ENCODE peak calls at places on chromosomes 5 and 9, in four cellular contexts. V is stimulated activated CD4-positive, alpha-beta T cell treated with anti-CD3 and anti-CD28 coated beads, Interleukin-12 subunit alpha, Interleukin-12 subunit beta, amount 100 ng/mL, for 4 hours; H is mammary epithelial cell; F is hypothalamus. U is an unnamed sample.

GRCh38 chr9:122197882-122198281 is 30.9 kb downstream of the LHX6 start:
- DNase-seq in V (no peak), H (no peak), F (no peak), U (no peak)

GRCh38 chr5:20833081-20833627 is 845.2 kb upstream of the CDH18 start:
- DNase-seq in V (no peak), H (no peak), F (no peak), U (no peak)

GRCh38 chr5:176405656-176406435 is 10.5 kb downstream of the CLTB start:
- DNase-seq in V (no peak), H (no peak), F (no peak), U (no peak)

GRCh38 chr5:69238760-69239251 is 4.1 kb downstream of the CDK7 start:
- DNase-seq in V (no peak), H (peak; percentile 91), F (no peak), U (no peak)

GRCh38 chr9:712643-713042 is 128.9 kb upstream of the DMRT1 start:
- DNase-seq in V (no peak), H (no peak), F (no peak), U (no peak)

GRCh38 chr5:73515232-73515631 is 17.0 kb downstream of the BTF3 start:
- DNase-seq in V (no peak), H (peak; percentile 58), F (no peak), U (peak; percentile 55)

GRCh38 chr5:92674322-92674721 is 906.7 kb downstream of the NR2F1-AS1 start:
- DNase-seq in V (no peak), H (no peak), F (no peak), U (no peak)

GRCh38 chr9:942805-943580 is 33.5 kb upstream of the DMRT3 start:
- DNase-seq in V (no peak), H (no peak), F (no peak), U (no peak)

GRCh38 chr5:31412324-31412723 is 119.6 kb downstream of the DROSHA start:
- DNase-seq in V (no peak), H (no peak), F (no peak), U (no peak)

GRCh38 chr5:142245776-142246175 is 79.0 kb downstream of the SPRY4 start:
- DNase-seq in V (no peak), H (no peak), F (no peak), U (no peak)

GRCh38 chr5:61414806-61415205 is 82.7 kb downstream of the ZSWIM6 start:
- DNase-seq in V (no peak), H (no peak), F (no peak), U (no peak)

GRCh38 chr5:14449052-14449661 is 132.4 kb upstream of the OTULINL start:
- DNase-seq in V (no peak), H (peak; percentile 7), F (no peak), U (no peak)

GRCh38 chr9:13758876-13759275 is 479.4 kb upstream of the MPDZ start:
- DNase-seq in V (no peak), H (no peak), F (no peak), U (no peak)

GRCh38 chr9:100013573-100013972 is 85.2 kb downstream of the ERP44 start:
- DNase-seq in V (no peak), H (no peak), F (no peak), U (no peak)

GRCh38 chr5:54301215-54301614 is 9.2 kb downstream of the ARL15 start:
- DNase-seq in V (no peak), H (peak; percentile 62), F (no peak), U (no peak)

GRCh38 chr9:15837079-15837679 is 284.3 kb downstream of the CCDC171 start:
- DNase-seq in V (no peak), H (peak; percentile 45), F (no peak), U (no peak)

GRCh38 chr9:127777368-127777960 is 1.0 kb downstream of the SH2D3C start:
- DNase-seq in V (no peak), H (no peak), F (no peak), U (no peak)

GRCh38 chr5:130885718-130886117 is 279.3 kb downstream of the HINT1 start:
- DNase-seq in V (no peak), H (no peak), F (no peak), U (no peak)

GRCh38 chr9:74804018-74804385 is 83.7 kb downstream of the TRPM6 start:
- DNase-seq in V (no peak), H (peak; percentile 79), F (no peak), U (no peak)

GRCh38 chr9:15714746-15715145 is 161.9 kb downstream of the CCDC171 start:
- DNase-seq in V (no peak), H (no peak), F (no peak), U (no peak)

U was measured in pancreas.